ENCODE peak calls at places on chromosomes 13 and 19, in eight cellular contexts. K, G, H, D, P, C, I and R are unnamed samples.
A peak's percentile ranks its signal among the peaks of the same experiment; 100 is the strongest.

GRCh38 chr13:64248371-64249065 is 2832.9 kb upstream of the PCDH20 start:
- DNase-seq in H (no peak), K (no peak), G (peak; percentile 37), I (no peak), C (no peak), D (no peak), P (no peak), R (no peak)

GRCh38 chr13:25118371-25118770 is 22.4 kb downstream of the PABPC3 start:
- DNase-seq in H (no peak), P (no peak), C (no peak), D (no peak), K (no peak), I (no peak), G (no peak), R (no peak)

GRCh38 chr13:29756506-29756905 is 93.9 kb downstream of the UBL3 start:
- DNase-seq in G (no peak), H (no peak), C (no peak), K (no peak), D (no peak), P (no peak), I (no peak), R (no peak)

GRCh38 chr19:18194554-18195238 is 1.7 kb downstream of the MPV17L2 start:
- DNase-seq in P (no peak), H (peak; percentile 90), K (no peak), C (peak; percentile 49), G (peak; percentile 51), D (peak; percentile 60), I (no peak), R (no peak)

GRCh38 chr13:74206061-74206561 is 71.9 kb upstream of the KLF12 start:
- DNase-seq in G (peak; percentile 96), K (peak; percentile 77), H (no peak), D (no peak), I (no peak), C (no peak), P (no peak), R (no peak)

GRCh38 chr13:32254416-32254815 is 60.7 kb downstream of the ZAR1L start:
- DNase-seq in I (no peak), G (no peak), D (no peak), P (no peak), K (no peak), C (no peak), H (no peak), R (no peak)

GRCh38 chr19:12967907-12968306 is 1.5 kb upstream of the DAND5 start:
- DNase-seq in K (no peak), I (no peak), D (no peak), H (no peak), G (no peak), C (no peak), P (no peak), R (no peak)

GRCh38 chr13:113902956-113903355 is 39.1 kb upstream of the GAS6 start:
- DNase-seq in G (no peak), I (no peak), K (no peak), H (peak; percentile 25), C (no peak), D (no peak), P (no peak), R (peak; percentile 15)

GRCh38 chr19:58330458-58330857 is 3.7 kb downstream of the ZSCAN22 start:
- DNase-seq in C (no peak), D (no peak), G (peak; percentile 68), K (no peak), I (no peak), P (no peak), H (no peak), R (no peak)

GRCh38 chr19:41000310-41000737 is 9.2 kb downstream of the CYP2B6 start:
- DNase-seq in K (no peak), G (no peak), H (no peak), P (no peak), D (no peak), C (peak; percentile 48), I (no peak), R (peak; percentile 31)

GRCh38 chr19:1651061-1651547 is 1.3 kb downstream of the TCF3 start:
- DNase-seq in D (peak; percentile 94), C (peak; percentile 70), H (peak; percentile 81), P (peak; percentile 38), I (no peak), G (no peak), K (no peak), R (no peak)

GRCh38 chr13:48626726-48627451 is 26.8 kb upstream of the CYSLTR2 start:
- DNase-seq in P (no peak), G (peak; percentile 49), C (no peak), K (no peak), I (no peak), D (no peak), H (no peak), R (no peak)

GRCh38 chr19:49911381-49912145 is 14.9 kb upstream of the IL4I1 start:
- DNase-seq in H (no peak), I (no peak), G (no peak), K (no peak), D (peak; percentile 92), C (no peak), P (no peak), R (no peak)

GRCh38 chr19:49952906-49953305 is 8.1 kb downstream of the SIGLEC11 start:
- DNase-seq in D (no peak), I (no peak), C (no peak), H (no peak), P (no peak), G (no peak), K (no peak), R (no peak)

GRCh38 chr13:51873837-51874236 is 12.1 kb downstream of the CCDC70 start:
- DNase-seq in I (no peak), C (no peak), D (no peak), K (no peak), H (no peak), G (no peak), P (no peak), R (no peak)

GRCh38 chr13:106529415-106530208 is 5.8 kb downstream of the EFNB2 start:
- DNase-seq in I (no peak), H (no peak), P (no peak), G (no peak), K (no peak), C (no peak), D (no peak), R (no peak)

GRCh38 chr13:106532111-106532929 is 3.1 kb downstream of the EFNB2 start:
- DNase-seq in G (peak; percentile 43), C (no peak), K (no peak), I (no peak), H (peak; percentile 68), P (no peak), D (no peak), R (no peak)

GRCh38 chr13:106530907-106531520 is 4.4 kb downstream of the EFNB2 start:
- DNase-seq in H (no peak), P (no peak), D (no peak), I (no peak), K (no peak), G (no peak), C (no peak), R (no peak)

GRCh38 chr13:106528711-106529414 is 6.6 kb downstream of the EFNB2 start:
- DNase-seq in H (peak; percentile 81), K (no peak), G (no peak), D (no peak), C (no peak), I (no peak), P (no peak), R (no peak)

GRCh38 chr13:106530209-106530906 is 5.1 kb downstream of the EFNB2 start:
- DNase-seq in H (no peak), I (no peak), P (no peak), K (no peak), C (peak; percentile 43), D (no peak), G (no peak), R (no peak)
- H3K4me3 ChIP-seq in H (peak overlapping the region; percentile 74), I (no peak overlapping the region), P (no peak overlapping the region), K (no peak overlapping the region), C (peak overlapping the region; percentile 1), D (no peak overlapping the region), G (peak overlapping the region; percentile 96), R (no peak overlapping the region)

GRCh38 chr13:58994778-58995177 is 1169.0 kb downstream of the DIAPH3 start:
- DNase-seq in I (no peak), C (no peak), P (no peak), G (no peak), K (no peak), D (no peak), H (no peak), R (no peak)
- TF ChIP-seq CTCF in I (no peak), C (no peak), P (no peak), G (no peak), K (no peak), D (no peak), H (peak; percentile 62), R (no peak)

GRCh38 chr19:19623383-19623782 is 4.6 kb downstream of the LPAR2 start:
- DNase-seq in G (no peak), D (no peak), P (no peak), K (no peak), C (no peak), I (no peak), H (no peak), R (no peak)

GRCh38 chr19:19615086-19615485 is 3.4 kb downstream of the PBX4 start:
- DNase-seq in P (no peak), C (no peak), G (peak; percentile 24), K (no peak), D (no peak), H (no peak), I (no peak), R (no peak)

GRCh38 chr19:19619849-19620210 is 1.3 kb upstream of the PBX4 start:
- DNase-seq in I (no peak), K (no peak), P (no peak), C (no peak), G (no peak), D (no peak), H (no peak), R (no peak)

GRCh38 chr19:19618384-19619051 is at the start of gene PBX4:
- DNase-seq in I (peak; percentile 51), K (peak; percentile 48), D (peak; percentile 98), P (peak; percentile 99), C (peak; percentile 97), H (peak; percentile 99), G (peak; percentile 68), R (peak; percentile 97)

GRCh38 chr19:19619121-19619848 is 798 bp upstream of the PBX4 start:
- DNase-seq in G (no peak), P (no peak), D (no peak), K (no peak), C (no peak), H (no peak), I (no peak), R (no peak)
- H3K4me3 ChIP-seq in G (peak overlapping the region; percentile 54), P (peak overlapping the region; percentile 29), D (peak overlapping the region; percentile 35), K (peak overlapping the region; percentile 60), C (peak overlapping the region; percentile 43), H (peak overlapping the region; percentile 85), I (no peak overlapping the region), R (no peak overlapping the region)

DNA sequence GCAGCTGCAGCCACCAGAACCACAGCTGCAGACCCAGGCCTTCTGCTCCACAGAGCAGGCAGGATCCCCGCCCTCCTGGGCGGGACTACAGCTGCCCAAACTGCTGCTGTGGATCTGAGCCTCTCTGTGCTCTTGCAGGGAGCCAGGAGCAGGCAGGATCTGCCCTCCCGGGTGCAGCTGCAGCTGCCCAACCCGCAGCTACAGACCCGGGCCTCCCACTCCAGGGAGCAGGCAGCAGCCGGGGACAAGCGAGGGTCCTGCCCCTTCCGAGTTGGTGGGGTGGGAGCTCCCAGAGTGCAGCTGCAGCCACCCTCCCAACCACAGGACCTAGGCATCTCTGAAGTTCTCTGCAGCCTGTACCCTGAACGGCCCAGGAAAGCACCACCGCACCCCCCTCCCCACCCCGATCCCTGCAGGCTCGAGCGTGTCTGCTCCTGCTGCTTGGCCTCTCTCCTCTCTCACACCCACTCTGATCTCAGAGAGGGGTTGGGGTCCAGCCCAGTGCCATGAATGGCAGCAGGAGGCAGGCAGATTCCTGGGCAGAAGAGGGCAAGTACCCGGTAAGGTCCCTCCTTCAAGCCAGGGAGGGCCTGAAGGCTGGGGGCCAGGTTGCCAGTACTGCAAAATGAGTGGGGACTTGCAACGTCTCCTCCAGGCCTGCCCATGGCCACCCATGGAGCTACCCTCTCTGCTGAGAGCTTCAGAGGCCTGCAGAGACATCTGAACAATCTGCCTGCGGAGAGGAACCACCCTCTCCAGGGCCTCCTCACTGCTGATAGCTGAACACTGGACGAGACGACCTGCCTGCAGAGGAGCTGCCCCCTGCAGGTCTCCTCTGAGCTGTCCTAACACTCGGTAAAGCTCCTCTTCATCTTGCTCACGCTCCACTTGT is 16.4 kb upstream of the EMP3 start:
- DNase-seq in D (peak; percentile 38), I (no peak), G (no peak), H (peak; percentile 84), C (no peak), P (no peak), K (no peak), R (no peak)
- TF ChIP-seq CTCF in D (no peak), I (peak; percentile 42), G (no peak), H (peak; percentile 75), C (no peak), P (no peak), K (peak; percentile 46), R (no peak)